ENCODE peak calls at places on chromosomes 3 and 15, in six cellular contexts. C is SHP77 treated with DMSO at 0.1 percent for 48 hours; M is stimulated activated CD4-positive, alpha-beta T cell treated with anti-CD3 and anti-CD28 coated beads, Interleukin-2, amount 100 ng/mL, for 48 hours; A is NCI-H510A treated with DMSO at 0.1 percent for 48 hours; H is fibroblast of mammary gland; E is endothelial cell. R is an unnamed sample.
A peak's percentile ranks its signal among the peaks of the same experiment; 100 is the strongest.

GRCh38 chr3:8501388-8502131 is at the start of gene LMCD1:
- DNase-seq in M (peak; percentile 69), E (peak; percentile 94), C (peak; percentile 89), A (peak; percentile 86), H (peak; percentile 96), R (peak; percentile 93)

GRCh38 chr3:129599607-129600006 is 6.9 kb downstream of the PLXND1 start:
- DNase-seq in M (no peak), C (no peak), A (no peak), H (peak; percentile 69), E (peak; percentile 72), R (no peak)

GRCh38 chr15:67177750-67178149 is 76.7 kb downstream of the AAGAB start:
- DNase-seq in H (peak; percentile 71), A (no peak), C (no peak), E (no peak), M (no peak), R (no peak)

GRCh38 chr15:29105151-29105785 is 164.4 kb downstream of the NSMCE3 start:
- DNase-seq in H (no peak), M (no peak), C (no peak), A (no peak), E (no peak), R (no peak)

GRCh38 chr3:38453075-38453913 is at the start of gene ACVR2B:
- DNase-seq in E (peak; percentile 81), H (peak; percentile 59), A (peak; percentile 69), M (peak; percentile 67), C (peak; percentile 49), R (peak; percentile 83)

GRCh38 chr15:64857421-64857820 is 15.7 kb downstream of the PLEKHO2 start:
- DNase-seq in A (no peak), E (no peak), M (no peak), H (peak; percentile 62), C (no peak), R (no peak)

GRCh38 chr15:35697549-35698299 is 151.8 kb upstream of the DPH6 start:
- DNase-seq in H (peak; percentile 28), M (no peak), C (no peak), A (no peak), E (peak; percentile 18), R (peak; percentile 27)

GRCh38 chr15:33125883-33126535 is 68.5 kb downstream of the FMN1 start:
- DNase-seq in E (no peak), H (no peak), A (peak; percentile 70), M (no peak), C (peak; percentile 60), R (peak; percentile 25)

GRCh38 chr3:46380471-46381215 is 9.9 kb downstream of the CCR5 start:
- DNase-seq in A (no peak), H (no peak), E (no peak), C (no peak), M (no peak), R (peak; percentile 54)

GRCh38 chr3:129627350-129628168 is 21.1 kb upstream of the PLXND1 start:
- DNase-seq in C (peak; percentile 77), A (peak; percentile 92), E (peak; percentile 74), H (peak; percentile 91), M (peak; percentile 53), R (peak; percentile 64)

GRCh38 chr3:39550343-39550742 is 82.9 kb downstream of the MOBP start:
- DNase-seq in A (no peak), C (no peak), M (no peak), E (no peak), H (no peak), R (no peak)

GRCh38 chr3:182385356-182385755 is 407.9 kb upstream of the ATP11B start:
- DNase-seq in H (no peak), E (no peak), C (no peak), M (no peak), A (no peak), R (no peak)

GRCh38 chr15:86588413-86588812 is 508.7 kb downstream of the AGBL1 start:
- DNase-seq in H (no peak), C (no peak), A (no peak), M (no peak), E (no peak), R (no peak)

GRCh38 chr3:115169808-115170207 is 22.7 kb upstream of the ZBTB20 start:
- DNase-seq in C (no peak), A (no peak), E (no peak), M (no peak), H (no peak), R (no peak)

GRCh38 chr15:75832114-75832513 is 11.1 kb upstream of the UBE2Q2 start:
- DNase-seq in C (no peak), E (no peak), M (no peak), A (no peak), H (no peak), R (no peak)

GRCh38 chr3:39234705-39235104 is 42.3 kb upstream of the XIRP1 start:
- DNase-seq in E (no peak), H (no peak), M (no peak), A (no peak), C (no peak), R (no peak)

GRCh38 chr15:83457149-83457548 is 10.0 kb downstream of the SH3GL3 start:
- DNase-seq in H (no peak), E (no peak), A (no peak), M (no peak), C (no peak), R (no peak)

GRCh38 chr3:45890405-45890804 is 4.1 kb downstream of the CCR9 start:
- DNase-seq in E (no peak), C (no peak), H (no peak), M (no peak), A (peak; percentile 31), R (no peak)

GRCh38 chr3:152172465-152172864 is 96.3 kb upstream of the MBNL1 start:
- DNase-seq in C (no peak), M (no peak), A (no peak), H (peak; percentile 44), E (no peak), R (no peak)

GRCh38 chr3:181707980-181708379 is 3.7 kb upstream of the SOX2 start:
- DNase-seq in E (no peak), C (no peak), H (no peak), A (no peak), M (no peak), R (no peak)

GRCh38 chr3:159486580-159486979 is 502.1 kb upstream of the IL12A start:
- DNase-seq in E (peak; percentile 12), A (no peak), H (peak; percentile 6), C (no peak), M (no peak), R (no peak)

GRCh38 chr15:58432421-58432820 is 630 bp downstream of the LIPC start:
- DNase-seq in C (no peak), M (no peak), H (peak; percentile 52), A (no peak), E (no peak), R (no peak)

GRCh38 chr3:46700772-46701171 is 420 bp upstream of the TMIE start:
- DNase-seq in M (no peak), H (no peak), C (peak; percentile 12), E (no peak), A (no peak), R (peak; percentile 39)

R was measured in NCI-H345.